ENCODE peak calls at places on chromosomes 13 and 19, in five cellular contexts. R is testis; H is CD8-positive, alpha-beta T cell; D is glutamatergic neuron; J is A673. F is an unnamed sample.

GRCh38 chr19:23116802-23117571 is at the start of gene ZNF730:
- DNase-seq in R (peak), H (peak), D (peak), J (peak), F (peak)

GRCh38 chr13:35694549-35695233 is 218.2 kb upstream of the MAB21L1 start:
- DNase-seq in R (no peak), H (no peak), D (no peak), J (no peak), F (no peak)

GRCh38 chr13:43293986-43294880 is 270.8 kb downstream of the DNAJC15 start:
- DNase-seq in R (no peak), H (no peak), D (no peak), J (no peak), F (no peak)

GRCh38 chr13:110758195-110758594 is 44.7 kb downstream of the ING1 start:
- DNase-seq in R (no peak), H (no peak), D (no peak), J (no peak), F (no peak)

GRCh38 chr13:29362849-29363604 is 232.5 kb downstream of the SLC7A1 start:
- DNase-seq in R (peak), H (peak), D (peak), J (peak), F (peak)

GRCh38 chr13:23987331-23987730 is 90.0 kb upstream of the C1QTNF9B start:
- DNase-seq in R (no peak), H (no peak), D (no peak), J (no peak), F (no peak)

GRCh38 chr13:47100214-47100853 is 203.5 kb upstream of the HTR2A start:
- DNase-seq in R (no peak), H (no peak), D (no peak), J (no peak), F (no peak)

GRCh38 chr13:111177081-111177711 is 62.1 kb downstream of the ARHGEF7 start:
- DNase-seq in R (no peak), H (peak), D (no peak), J (peak), F (no peak)

GRCh38 chr19:50777830-50778303 is 7.6 kb downstream of the GPR32 start:
- DNase-seq in R (no peak), H (no peak), D (peak), J (peak), F (peak)

GRCh38 chr13:37923236-37923635 is 53.7 kb upstream of the TRPC4 start:
- DNase-seq in R (no peak), H (no peak), D (no peak), J (no peak), F (no peak)

GRCh38 chr13:75196112-75196855 is 285.7 kb downstream of the TBC1D4 start:
- DNase-seq in R (no peak), H (no peak), D (no peak), J (no peak), F (no peak)

GRCh38 chr19:54418030-54418929 is 3.0 kb downstream of the TTYH1 start:
- DNase-seq in R (peak), H (no peak), D (no peak), J (no peak), F (no peak)

GRCh38 chr19:5220866-5221265 is 119.7 kb downstream of the PTPRS start:
- DNase-seq in R (no peak), H (no peak), D (no peak), J (no peak), F (no peak)

GRCh38 chr19:15815306-15815705 is at the start of gene OR10H1:
- DNase-seq in R (no peak), H (no peak), D (no peak), J (no peak), F (no peak)

GRCh38 chr13:96091164-96091931 is 1.4 kb downstream of the HS6ST3 start:
- DNase-seq in R (peak), H (no peak), D (peak), J (no peak), F (peak)

GRCh38 chr19:34808566-34808965 is 35.6 kb upstream of the ZNF599 start:
- DNase-seq in R (no peak), H (no peak), D (no peak), J (peak), F (no peak)

GRCh38 chr19:41928754-41929535 is 696 bp upstream of the ERFL start:
- DNase-seq in R (no peak), H (no peak), D (no peak), J (no peak), F (no peak)

GRCh38 chr19:4108767-4109625 is 14.9 kb downstream of the MAP2K2 start:
- DNase-seq in R (no peak), H (peak), D (no peak), J (no peak), F (no peak)

GRCh38 chr13:35279500-35279899 is 197.0 kb downstream of the MAB21L1 start:
- DNase-seq in R (no peak), H (no peak), D (no peak), J (no peak), F (no peak)

GRCh38 chr13:110257408-110257807 is 49.5 kb downstream of the COL4A1 start:
- DNase-seq in R (no peak), H (no peak), D (no peak), J (no peak), F (no peak)

GRCh38 chr19:14086098-14086497 is 515 bp upstream of the C19orf67 start:
- DNase-seq in R (no peak), H (no peak), D (no peak), J (no peak), F (no peak)

GRCh38 chr13:30071890-30072817 is 221.7 kb upstream of the UBL3 start:
- DNase-seq in R (no peak), H (no peak), D (no peak), J (no peak), F (no peak)

GRCh38 chr13:99431927-99432636 is 69.2 kb upstream of the TM9SF2 start:
- DNase-seq in R (no peak), H (no peak), D (no peak), J (no peak), F (no peak)

GRCh38 chr13:43270043-43270830 is 246.9 kb downstream of the DNAJC15 start:
- DNase-seq in R (no peak), H (no peak), D (no peak), J (no peak), F (no peak)

GRCh38 chr13:109785141-109785891 is 1.1 kb downstream of the IRS2 start:
- DNase-seq in R (peak), H (peak), D (peak), J (peak), F (peak)

GRCh38 chr13:93776936-93777335 is 550.3 kb downstream of the GPC6 start:
- DNase-seq in R (no peak), H (no peak), D (no peak), J (no peak), F (no peak)

GRCh38 chr19:4172861-4173473 is 9.4 kb downstream of the SIRT6 start:
- DNase-seq in R (peak), H (peak), D (peak), J (peak), F (peak)

GRCh38 chr13:48928781-48929430 is 46.8 kb upstream of the FNDC3A start:
- DNase-seq in R (no peak), H (no peak), D (no peak), J (no peak), F (no peak)

GRCh38 chr19:6611441-6611852 is 20.5 kb upstream of the CD70 start:
- DNase-seq in R (no peak), H (no peak), D (no peak), J (no peak), F (no peak)

GRCh38 chr13:59061621-59062020 is 1102.1 kb downstream of the DIAPH3 start:
- DNase-seq in R (no peak), H (no peak), D (no peak), J (no peak), F (no peak)

GRCh38 chr13:31913459-31913858 is 118.1 kb upstream of the FRY start:
- DNase-seq in R (no peak), H (no peak), D (no peak), J (no peak), F (no peak)

GRCh38 chr19:46913852-46914430 is 53.1 kb downstream of the ARHGAP35 start:
- DNase-seq in R (no peak), H (no peak), D (no peak), J (peak), F (no peak)

GRCh38 chr19:45161715-45162463 is 1.1 kb upstream of the NKPD1 start:
- DNase-seq in R (peak), H (no peak), D (peak), J (no peak), F (peak)
- TF ChIP-seq CTCF in R (no peak), H (no peak), D (peak), J (peak), F (peak)

GRCh38 chr13:101116381-101116780 is 299.9 kb downstream of the NALCN start:
- DNase-seq in R (no peak), H (no peak), D (no peak), J (peak), F (no peak)

GRCh38 chr13:101115762-101116161 is 300.5 kb downstream of the NALCN start:
- DNase-seq in R (no peak), H (no peak), D (no peak), J (peak), F (no peak)

GRCh38 chr13:101116826-101117225 is 299.5 kb downstream of the NALCN start:
- DNase-seq in R (no peak), H (no peak), D (no peak), J (peak), F (no peak)

GRCh38 chr13:101109005-101109404 is 307.3 kb downstream of the NALCN start:
- DNase-seq in R (no peak), H (no peak), D (no peak), J (no peak), F (no peak)

GRCh38 chr13:101111894-101112293 is 304.4 kb downstream of the NALCN start:
- DNase-seq in R (no peak), H (no peak), D (no peak), J (no peak), F (no peak)
- TF ChIP-seq CTCF in R (no peak), H (no peak), D (no peak), J (no peak), F (no peak)

DNA sequence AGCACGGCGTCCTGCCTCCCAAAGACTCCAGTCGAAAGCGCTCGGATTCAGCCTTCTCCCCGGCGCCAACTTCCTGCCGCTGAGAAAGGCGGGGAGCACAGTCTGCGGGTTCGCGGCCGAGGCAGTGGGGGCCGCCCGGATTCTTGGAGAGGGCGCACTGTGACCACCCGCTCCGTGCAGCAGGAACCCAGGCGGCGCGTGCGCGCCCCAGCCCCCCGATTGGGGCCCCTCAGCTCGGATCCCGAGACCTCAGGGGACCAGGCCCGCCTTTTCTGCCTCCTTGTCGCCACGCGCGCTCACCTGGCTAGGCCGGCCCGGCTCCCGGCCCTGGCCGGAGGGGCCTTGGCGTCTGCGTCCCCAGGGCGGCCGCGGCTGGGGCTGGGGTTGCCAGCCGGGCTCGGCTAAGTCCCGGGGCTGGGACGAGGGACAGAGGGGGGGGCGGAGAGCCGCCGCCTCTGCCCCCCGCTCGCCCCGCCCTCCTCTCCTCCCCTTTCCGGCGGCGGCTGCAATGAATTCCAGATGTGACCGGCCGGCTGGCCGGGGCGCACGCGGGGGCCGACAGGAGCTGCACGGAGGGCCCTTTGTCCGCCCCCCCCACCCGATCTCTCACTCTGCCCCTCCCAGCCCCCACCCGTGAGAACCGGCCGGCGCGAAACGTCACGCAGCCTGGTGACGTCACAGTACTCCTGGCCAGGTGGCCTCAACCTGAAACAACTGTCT is at the start of gene S1PR2:
- DNase-seq in R (peak), H (peak), D (peak), J (peak), F (peak)
- TF ChIP-seq CTCF in R (no peak), H (no peak), D (no peak), J (no peak), F (peak)

GRCh38 chr13:113802761-113803160 is 43.7 kb downstream of the TMEM255B start:
- DNase-seq in R (no peak), H (no peak), D (no peak), J (no peak), F (no peak)

GRCh38 chr13:113801289-113801961 is 42.4 kb downstream of the TMEM255B start:
- DNase-seq in R (no peak), H (no peak), D (no peak), J (no peak), F (no peak)

GRCh38 chr13:113803409-113804016 is 44.5 kb downstream of the TMEM255B start:
- DNase-seq in R (no peak), H (no peak), D (no peak), J (no peak), F (no peak)

GRCh38 chr13:113800576-113800926 is 41.5 kb downstream of the TMEM255B start:
- DNase-seq in R (no peak), H (no peak), D (no peak), J (no peak), F (no peak)

DNA sequence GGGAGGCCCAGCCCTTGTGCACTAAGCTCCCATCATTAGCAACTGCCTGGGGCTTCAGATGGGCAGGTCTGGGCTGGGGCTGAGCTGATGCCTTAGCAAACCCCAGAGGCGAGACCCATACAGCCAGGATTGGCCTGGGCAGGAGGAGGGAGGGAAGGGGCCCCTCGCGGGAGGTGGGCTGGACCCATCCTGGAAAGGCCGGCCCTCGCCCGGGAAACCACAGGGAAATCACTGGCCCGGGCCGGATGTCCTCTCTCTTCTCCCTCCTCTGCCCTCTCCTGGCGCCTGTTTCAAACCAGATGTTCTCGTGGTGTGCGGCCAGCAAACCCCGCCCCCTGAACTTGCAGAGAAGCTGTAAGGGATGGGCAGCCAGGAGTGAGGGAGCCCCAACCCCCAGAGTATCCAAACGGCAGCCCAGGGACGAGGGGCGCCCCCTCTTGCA is 43.1 kb downstream of the TMEM255B start:
- DNase-seq in R (peak), H (no peak), D (peak), J (no peak), F (peak)
- TF ChIP-seq CTCF in R (no peak), H (no peak), D (no peak), J (no peak), F (no peak)

DNA sequence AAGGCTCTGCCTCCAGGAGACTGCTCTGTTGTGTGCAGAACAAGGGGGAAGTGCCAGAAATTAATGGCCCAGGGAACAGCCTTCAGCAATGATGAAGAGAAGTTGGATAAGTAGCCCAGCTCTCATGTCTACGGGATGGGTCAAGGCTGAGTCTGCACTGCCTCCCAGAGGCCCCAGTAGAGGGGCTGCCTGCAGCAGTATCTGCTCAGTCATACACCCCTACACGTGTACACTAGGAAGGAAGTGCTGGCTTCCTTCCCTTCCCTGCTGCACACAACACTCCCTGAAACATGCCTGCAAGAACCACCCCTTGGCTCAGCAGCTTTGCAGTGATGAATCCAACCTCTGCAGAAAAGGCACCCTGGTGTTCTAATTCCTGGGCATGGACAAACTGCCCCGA is 54.5 kb upstream of the URI1 start:
- DNase-seq in R (peak), H (no peak), D (no peak), J (no peak), F (no peak)
- TF ChIP-seq CTCF in R (no peak), H (no peak), D (no peak), J (no peak), F (no peak)

GRCh38 chr19:1884719-1885334 is 469 bp downstream of the ABHD17A start:
- DNase-seq in R (no peak), H (no peak), D (no peak), J (no peak), F (no peak)
- TF ChIP-seq CTCF in R (no peak), H (no peak), D (no peak), J (no peak), F (no peak)

DNA sequence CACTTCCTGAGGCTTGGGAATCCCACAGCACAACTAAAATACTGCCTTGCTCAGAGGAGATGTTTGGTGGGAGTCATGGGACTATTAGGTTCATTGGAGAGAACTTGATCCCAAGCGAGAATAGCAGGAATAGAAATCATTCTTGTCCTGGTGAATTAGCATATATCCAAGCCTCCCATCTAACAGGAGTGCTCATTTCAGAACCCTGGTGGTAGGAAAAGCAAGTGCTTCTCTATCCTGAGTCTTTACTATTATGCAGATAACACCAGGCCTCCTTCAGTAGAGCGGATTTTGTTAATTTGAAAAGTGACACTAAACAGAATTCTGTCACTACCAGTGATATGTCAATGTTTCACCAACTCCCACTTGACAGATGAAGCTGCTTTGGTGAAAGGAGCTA is 199.5 kb downstream of the ATP8A2 start:
- DNase-seq in R (no peak), H (no peak), D (no peak), J (no peak), F (no peak)
- TF ChIP-seq CTCF in R (no peak), H (no peak), D (no peak), J (peak), F (peak)

GRCh38 chr19:18743281-18743825 is 47.8 kb downstream of the COMP start:
- DNase-seq in R (peak), H (no peak), D (peak), J (no peak), F (no peak)
- TF ChIP-seq CTCF in R (no peak), H (no peak), D (no peak), J (no peak), F (no peak)

GRCh38 chr13:91372813-91373420 is 25.4 kb downstream of the MIR17HG start:
- DNase-seq in R (no peak), H (no peak), D (no peak), J (no peak), F (no peak)

GRCh38 chr13:91369432-91369831 is 21.9 kb downstream of the MIR17HG start:
- DNase-seq in R (no peak), H (no peak), D (no peak), J (peak), F (no peak)

DNA sequence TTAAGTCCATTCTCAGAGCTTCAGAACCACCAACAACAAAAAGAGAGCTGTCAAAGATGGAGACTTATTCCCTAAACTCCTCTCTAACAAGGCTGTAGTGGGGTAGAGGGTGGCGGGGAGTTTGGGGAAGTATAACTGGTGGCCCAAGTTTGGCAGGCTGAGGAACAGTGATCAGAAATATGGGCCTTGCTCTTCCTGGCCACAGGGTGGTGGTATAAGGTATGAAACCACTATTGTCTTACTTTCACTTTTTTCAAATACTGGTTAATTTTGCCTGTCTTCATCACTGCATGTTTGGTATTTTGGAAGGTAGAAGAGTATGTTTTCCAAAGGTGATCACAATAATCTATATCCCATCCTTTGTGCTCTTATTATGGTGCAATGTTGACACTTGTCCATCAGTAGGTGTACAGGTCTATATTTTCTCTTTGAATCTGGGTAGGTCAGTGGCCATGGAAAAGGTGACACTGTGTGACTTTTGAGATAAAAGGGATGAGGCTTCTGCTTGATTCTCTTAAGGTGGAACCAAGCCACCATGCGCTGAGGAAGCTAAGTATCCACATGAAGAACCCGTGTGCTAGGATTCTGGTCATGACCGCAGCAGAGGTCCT is 23.2 kb upstream of the GPC5 start:
- DNase-seq in R (no peak), H (no peak), D (no peak), J (peak), F (no peak)
- TF ChIP-seq CTCF in R (no peak), H (peak), D (peak), J (peak), F (peak)

DNA sequence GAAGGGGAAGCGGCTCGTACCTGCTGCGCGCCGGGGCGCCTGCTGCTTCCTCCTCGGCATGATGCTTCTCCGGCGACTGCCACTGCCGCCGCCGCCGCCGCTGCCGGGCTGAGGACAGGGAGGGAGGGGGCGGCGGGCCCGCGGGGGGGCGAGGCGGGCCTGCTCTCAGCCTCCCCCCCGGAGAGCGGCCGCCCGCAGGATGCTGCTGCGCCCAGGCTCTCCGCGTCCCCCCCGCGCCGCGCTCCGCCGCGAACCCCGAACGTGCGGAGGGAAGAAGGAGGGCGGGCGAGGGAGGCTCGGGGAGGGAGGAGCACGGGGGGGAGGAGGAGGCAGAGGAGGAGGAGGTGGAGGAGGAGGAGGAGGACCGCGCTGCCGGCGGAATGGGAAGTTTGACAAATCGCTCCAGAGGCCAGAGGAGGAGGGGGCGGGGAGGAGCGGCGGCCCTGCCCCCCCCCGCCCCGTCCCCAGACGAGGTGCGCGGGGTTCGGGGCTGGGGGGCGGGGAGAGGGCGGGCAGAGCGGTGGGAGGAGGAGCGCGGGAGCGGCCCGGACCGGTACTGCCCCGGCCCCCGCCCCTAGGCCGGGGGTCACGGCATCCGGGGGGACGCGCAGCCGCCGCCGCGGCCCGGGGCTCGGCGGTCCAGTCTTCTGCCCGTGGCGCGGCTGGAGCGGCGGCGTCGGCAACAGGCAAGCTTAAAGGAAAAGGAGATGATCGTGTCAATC is at the start of gene TSHZ3:
- DNase-seq in R (peak), H (peak), D (peak), J (peak), F (peak)
- TF ChIP-seq CTCF in R (no peak), H (no peak), D (no peak), J (no peak), F (no peak)

F was measured in neural crest cell.